ENCODE peak calls at places on chromosomes 3 and 15, in six cellular contexts. R is sciatic nerve, X is T-cell, K is A549, H is lower lobe of right lung, I is foreskin keratinocyte. J is an unnamed sample.
A peak's percentile ranks its signal among the peaks of the same experiment; 100 is the strongest.

GRCh38 chr15:72999586-72999985 is 52.7 kb upstream of the NEO1 start:
- ATAC-seq in R (no peak), K (no peak), X (no peak), I (no peak), H (no peak), J (no peak)

GRCh38 chr3:36733162-36733696 is 31.1 kb downstream of the DCLK3 start:
- ATAC-seq in K (no peak), I (no peak), H (no peak), R (no peak), X (no peak), J (no peak)

GRCh38 chr15:77759896-77760592 is 127.3 kb upstream of the LINGO1 start:
- ATAC-seq in I (no peak), R (peak; percentile 37), X (no peak), H (no peak), K (no peak), J (no peak)

GRCh38 chr3:99686955-99687612 is 48.7 kb downstream of the COL8A1 start:
- ATAC-seq in I (peak; percentile 62), X (no peak), K (peak; percentile 82), R (peak; percentile 64), H (peak; percentile 63), J (no peak)

GRCh38 chr3:165837058-165837525 is at the start of gene BCHE:
- ATAC-seq in K (peak; percentile 91), X (no peak), H (no peak), I (peak; percentile 88), R (peak; percentile 34), J (no peak)

GRCh38 chr3:177602601-177603136 is 405.4 kb upstream of the TBL1XR1 start:
- ATAC-seq in I (peak; percentile 40), R (no peak), X (no peak), H (peak; percentile 75), K (no peak), J (peak; percentile 39)

GRCh38 chr3:187961366-187961765 is 192.6 kb upstream of the LPP start:
- ATAC-seq in R (no peak), I (no peak), X (no peak), H (no peak), K (no peak), J (no peak)

GRCh38 chr15:71278989-71279756 is 163.9 kb downstream of the THSD4 start:
- ATAC-seq in X (no peak), R (peak; percentile 89), K (peak; percentile 81), H (peak; percentile 89), I (peak; percentile 87), J (peak; percentile 87)

GRCh38 chr3:170759511-170760173 is 110.4 kb downstream of the RPL22L1 start:
- ATAC-seq in R (no peak), K (no peak), X (no peak), I (no peak), H (no peak), J (no peak)

GRCh38 chr3:124837730-124838186 is 49.4 kb downstream of the ITGB5 start:
- ATAC-seq in X (no peak), R (peak; percentile 95), K (peak; percentile 94), H (peak; percentile 84), I (peak; percentile 37), J (peak; percentile 46)

GRCh38 chr3:106371605-106372292 is 502.9 kb upstream of the CBLB start:
- ATAC-seq in H (no peak), I (no peak), R (no peak), K (no peak), X (no peak), J (no peak)

GRCh38 chr3:187913617-187914033 is 168.4 kb upstream of the BCL6 start:
- ATAC-seq in K (peak; percentile 86), R (no peak), X (no peak), H (no peak), I (peak; percentile 90), J (peak; percentile 87)

GRCh38 chr15:97745481-97746071 is 214.9 kb upstream of the ARRDC4 start:
- ATAC-seq in H (no peak), I (peak; percentile 82), R (no peak), X (no peak), K (peak; percentile 66), J (no peak)

GRCh38 chr3:136929984-136930671 is 27.7 kb upstream of the IL20RB start:
- ATAC-seq in X (no peak), I (no peak), H (peak; percentile 72), R (peak; percentile 93), K (no peak), J (peak; percentile 80)

GRCh38 chr15:53453253-53454105 is 306.0 kb downstream of the WDR72 start:
- ATAC-seq in K (no peak), X (no peak), I (no peak), H (peak; percentile 69), R (no peak), J (no peak)

GRCh38 chr3:152270944-152271343 is 2.2 kb downstream of the MBNL1 start:
- ATAC-seq in H (no peak), R (no peak), I (no peak), K (no peak), X (no peak), J (no peak)